ENCODE peak calls at places on chromosomes 4 and X, in five cellular contexts. One of them, this sample, is unnamed.

GRCh38 chrX:1212532-1212931 is at the start of gene CRLF2:
- DNase-seq in mesendoderm: no peak
- DNase-seq in tibial artery: no peak
- DNase-seq in iPS DF 6.9: no peak
- DNase-seq in SJSA1: no peak
- DNase-seq in this sample: no peak

GRCh38 chr4:111400736-111401135 is 744.5 kb upstream of the FAM241A start:
- DNase-seq in tibial artery: no peak
- DNase-seq in iPS DF 6.9: no peak
- DNase-seq in SJSA1: peak; percentile 31
- DNase-seq in mesendoderm: no peak
- DNase-seq in this sample: no peak

GRCh38 chrX:44580466-44580865 is 37.8 kb upstream of the FUNDC1 start:
- DNase-seq in tibial artery: no peak
- DNase-seq in mesendoderm: no peak
- DNase-seq in iPS DF 6.9: no peak
- DNase-seq in SJSA1: peak; percentile 31
- DNase-seq in this sample: no peak

GRCh38 chr4:1024882-1025552 is 13.6 kb downstream of the FGFRL1 start:
- DNase-seq in iPS DF 6.9: no peak
- DNase-seq in SJSA1: no peak
- DNase-seq in mesendoderm: no peak
- DNase-seq in tibial artery: no peak
- DNase-seq in this sample: no peak

GRCh38 chr4:71377561-71377960 is 38.7 kb downstream of the SLC4A4 start:
- DNase-seq in tibial artery: no peak
- DNase-seq in SJSA1: no peak
- DNase-seq in iPS DF 6.9: no peak
- DNase-seq in mesendoderm: no peak
- DNase-seq in this sample: no peak

GRCh38 chr4:114282937-114283336 is 303.5 kb upstream of the ARSJ start:
- DNase-seq in SJSA1: no peak
- DNase-seq in iPS DF 6.9: no peak
- DNase-seq in mesendoderm: no peak
- DNase-seq in tibial artery: no peak
- DNase-seq in this sample: no peak

GRCh38 chr4:7052923-7053715 is 9.9 kb downstream of the TADA2B start:
- DNase-seq in tibial artery: no peak
- DNase-seq in mesendoderm: no peak
- DNase-seq in SJSA1: no peak
- DNase-seq in iPS DF 6.9: no peak
- DNase-seq in this sample: peak; percentile 67

GRCh38 chr4:7371122-7371941 is 63.4 kb downstream of the PSAPL1 start:
- DNase-seq in SJSA1: no peak
- DNase-seq in tibial artery: no peak
- DNase-seq in iPS DF 6.9: no peak
- DNase-seq in mesendoderm: no peak
- DNase-seq in this sample: no peak

GRCh38 chr4:148239406-148239805 is 202.8 kb downstream of the NR3C2 start:
- DNase-seq in tibial artery: no peak
- DNase-seq in iPS DF 6.9: no peak
- DNase-seq in SJSA1: no peak
- DNase-seq in mesendoderm: no peak
- DNase-seq in this sample: no peak

GRCh38 chr4:120009731-120010130 is 56.9 kb downstream of the MAD2L1 start:
- DNase-seq in SJSA1: no peak
- DNase-seq in iPS DF 6.9: no peak
- DNase-seq in tibial artery: no peak
- DNase-seq in mesendoderm: no peak
- DNase-seq in this sample: no peak

GRCh38 chrX:118968031-118968430 is 6.4 kb upstream of the LONRF3 start:
- DNase-seq in mesendoderm: no peak
- DNase-seq in iPS DF 6.9: no peak
- DNase-seq in SJSA1: no peak
- DNase-seq in tibial artery: no peak
- DNase-seq in this sample: no peak

GRCh38 chr4:1449833-1450741 is 43.8 kb upstream of the NKX1-1 start:
- DNase-seq in iPS DF 6.9: no peak
- DNase-seq in mesendoderm: no peak
- DNase-seq in tibial artery: no peak
- DNase-seq in SJSA1: no peak
- DNase-seq in this sample: no peak

GRCh38 chr4:40916218-40916555 is 166.4 kb downstream of the NSUN7 start:
- DNase-seq in SJSA1: no peak
- DNase-seq in iPS DF 6.9: no peak
- DNase-seq in tibial artery: peak; percentile 69
- DNase-seq in mesendoderm: no peak
- DNase-seq in this sample: peak; percentile 78

GRCh38 chr4:108972613-108973283 is 209.9 kb upstream of the ETNPPL start:
- DNase-seq in tibial artery: no peak
- DNase-seq in mesendoderm: no peak
- DNase-seq in SJSA1: no peak
- DNase-seq in iPS DF 6.9: no peak
- DNase-seq in this sample: no peak

GRCh38 chr4:112075129-112075753 is 70.0 kb upstream of the FAM241A start:
- DNase-seq in SJSA1: peak; percentile 48
- DNase-seq in tibial artery: no peak
- DNase-seq in iPS DF 6.9: no peak
- DNase-seq in mesendoderm: peak; percentile 71
- DNase-seq in this sample: no peak

GRCh38 chrX:145817299-145817665 is 347 bp upstream of the SLITRK2 start:
- DNase-seq in mesendoderm: peak; percentile 48
- DNase-seq in iPS DF 6.9: no peak
- DNase-seq in SJSA1: no peak
- DNase-seq in tibial artery: no peak
- DNase-seq in this sample: no peak

GRCh38 chr4:5078015-5078414 is 26.7 kb downstream of the STK32B start:
- DNase-seq in iPS DF 6.9: no peak
- DNase-seq in tibial artery: no peak
- DNase-seq in mesendoderm: no peak
- DNase-seq in SJSA1: no peak
- DNase-seq in this sample: no peak

GRCh38 chr4:13530823-13531608 is 13.3 kb downstream of the NKX3-2 start:
- DNase-seq in SJSA1: no peak
- DNase-seq in tibial artery: no peak
- DNase-seq in iPS DF 6.9: no peak
- DNase-seq in mesendoderm: peak; percentile 81
- DNase-seq in this sample: no peak

GRCh38 chrX:52277666-52278065 is 91.2 kb upstream of the XAGE2 start:
- DNase-seq in tibial artery: no peak
- DNase-seq in SJSA1: no peak
- DNase-seq in iPS DF 6.9: no peak
- DNase-seq in mesendoderm: no peak
- DNase-seq in this sample: no peak

GRCh38 chr4:96102541-96103018 is 262.7 kb downstream of the PDHA2 start:
- DNase-seq in tibial artery: no peak
- DNase-seq in iPS DF 6.9: no peak
- DNase-seq in SJSA1: no peak
- DNase-seq in mesendoderm: peak; percentile 37
- DNase-seq in this sample: no peak

GRCh38 chr4:1204828-1205591 is 32.6 kb upstream of the SPON2 start:
- DNase-seq in SJSA1: no peak
- DNase-seq in iPS DF 6.9: no peak
- DNase-seq in tibial artery: peak; percentile 18
- DNase-seq in mesendoderm: no peak
- DNase-seq in this sample: peak; percentile 1

GRCh38 chrX:118862990-118863389 is 39.4 kb downstream of the ZCCHC12 start:
- DNase-seq in mesendoderm: no peak
- DNase-seq in iPS DF 6.9: no peak
- DNase-seq in tibial artery: no peak
- DNase-seq in SJSA1: no peak
- DNase-seq in this sample: no peak

GRCh38 chr4:107689912-107690587 is 30.0 kb downstream of the PAPSS1 start:
- DNase-seq in tibial artery: no peak
- DNase-seq in SJSA1: peak; percentile 55
- DNase-seq in mesendoderm: no peak
- DNase-seq in iPS DF 6.9: no peak
- DNase-seq in this sample: no peak

GRCh38 chr4:70714061-70714468 is 7.7 kb upstream of the RUFY3 start:
- DNase-seq in mesendoderm: peak; percentile 42
- DNase-seq in SJSA1: no peak
- DNase-seq in iPS DF 6.9: no peak
- DNase-seq in tibial artery: no peak
- DNase-seq in this sample: no peak

GRCh38 chrX:151899622-151900021 is 13.1 kb upstream of the MAGEA4 start:
- DNase-seq in iPS DF 6.9: no peak
- DNase-seq in mesendoderm: peak; percentile 48
- DNase-seq in SJSA1: no peak
- DNase-seq in tibial artery: no peak
- DNase-seq in this sample: no peak

GRCh38 chrX:50704987-50705386 is 109.0 kb downstream of the SHROOM4 start:
- DNase-seq in iPS DF 6.9: no peak
- DNase-seq in mesendoderm: no peak
- DNase-seq in tibial artery: no peak
- DNase-seq in SJSA1: no peak
- DNase-seq in this sample: no peak

GRCh38 chrX:50707955-50708694 is 105.9 kb downstream of the SHROOM4 start:
- DNase-seq in tibial artery: no peak
- DNase-seq in mesendoderm: no peak
- DNase-seq in iPS DF 6.9: no peak
- DNase-seq in SJSA1: no peak
- DNase-seq in this sample: no peak

GRCh38 chrX:50707376-50707775 is 106.6 kb downstream of the SHROOM4 start:
- DNase-seq in mesendoderm: no peak
- DNase-seq in SJSA1: no peak
- DNase-seq in iPS DF 6.9: no peak
- DNase-seq in tibial artery: no peak
- DNase-seq in this sample: no peak

GRCh38 chrX:50700921-50701320 is 113.1 kb downstream of the SHROOM4 start:
- DNase-seq in SJSA1: no peak
- DNase-seq in iPS DF 6.9: no peak
- DNase-seq in mesendoderm: peak; percentile 59
- DNase-seq in tibial artery: no peak
- DNase-seq in this sample: no peak

DNA sequence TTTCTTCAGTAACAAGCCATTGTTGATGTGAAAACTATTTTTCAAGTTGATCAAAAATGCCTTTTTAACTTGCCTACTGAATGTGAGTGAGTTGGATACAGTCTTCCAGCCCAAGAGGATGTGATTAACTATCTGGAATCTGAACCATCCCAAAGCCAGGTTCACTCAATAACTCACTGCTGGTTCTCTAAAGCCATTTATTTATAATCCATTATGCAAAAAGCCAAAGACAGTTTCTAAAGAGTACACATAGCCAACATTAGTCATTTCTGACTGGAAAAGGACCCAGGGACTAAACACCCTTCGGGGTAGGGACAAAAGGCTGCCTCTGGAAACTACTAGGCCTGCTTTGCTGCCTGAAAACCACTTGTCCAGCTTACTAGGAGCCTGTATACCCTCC is 109.6 kb downstream of the SHROOM4 start:
- DNase-seq in mesendoderm: no peak
- DNase-seq in SJSA1: no peak
- DNase-seq in iPS DF 6.9: no peak
- DNase-seq in tibial artery: no peak
- DNase-seq in this sample: no peak
- H3K4me1 ChIP-seq in mesendoderm: peaks cover 2% of the 10 kb centered on the region
- H3K4me1 ChIP-seq in SJSA1: peaks cover 65% of the 10 kb centered on the region
- H3K4me1 ChIP-seq in iPS DF 6.9: peaks cover 2% of the 10 kb centered on the region
- H3K4me1 ChIP-seq in tibial artery: peaks cover 5% of the 10 kb centered on the region
- H3K4me1 ChIP-seq in this sample: no peaks in the 10 kb centered on the region

GRCh38 chrX:154466036-154466435 is 8.0 kb downstream of the PLXNA3 start:
- DNase-seq in tibial artery: no peak
- DNase-seq in mesendoderm: no peak
- DNase-seq in SJSA1: no peak
- DNase-seq in iPS DF 6.9: no peak
- DNase-seq in this sample: no peak

GRCh38 chrX:154469114-154469513 is 10.0 kb downstream of the LAGE3 start:
- DNase-seq in SJSA1: no peak
- DNase-seq in tibial artery: no peak
- DNase-seq in iPS DF 6.9: no peak
- DNase-seq in mesendoderm: no peak
- DNase-seq in this sample: no peak

GRCh38 chrX:154466907-154467306 is 8.8 kb downstream of the PLXNA3 start:
- DNase-seq in SJSA1: no peak
- DNase-seq in tibial artery: no peak
- DNase-seq in mesendoderm: no peak
- DNase-seq in iPS DF 6.9: no peak
- DNase-seq in this sample: no peak

GRCh38 chrX:154468217-154468616 is 10.1 kb downstream of the PLXNA3 start:
- DNase-seq in iPS DF 6.9: no peak
- DNase-seq in mesendoderm: no peak
- DNase-seq in tibial artery: no peak
- DNase-seq in SJSA1: no peak
- DNase-seq in this sample: no peak

DNA sequence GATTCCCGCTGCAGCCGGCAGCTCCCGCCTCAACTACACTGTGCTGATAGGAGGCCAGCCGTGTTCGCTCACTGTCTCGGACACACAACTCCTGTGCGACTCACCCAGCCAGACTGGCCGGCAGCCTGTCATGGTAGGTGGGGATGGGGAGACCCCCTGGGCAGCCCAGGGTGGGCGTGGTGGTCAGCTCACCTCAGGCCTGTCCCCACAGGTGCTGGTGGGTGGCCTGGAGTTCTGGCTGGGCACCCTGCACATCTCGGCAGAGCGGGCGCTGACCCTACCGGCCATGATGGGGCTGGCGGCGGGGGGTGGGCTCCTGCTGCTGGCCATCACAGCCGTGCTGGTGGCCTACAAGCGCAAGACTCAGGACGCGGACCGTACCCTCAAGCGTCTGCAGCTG is 9.5 kb downstream of the PLXNA3 start:
- DNase-seq in mesendoderm: no peak
- DNase-seq in tibial artery: no peak
- DNase-seq in SJSA1: no peak
- DNase-seq in iPS DF 6.9: no peak
- DNase-seq in this sample: no peak
- H3K36me3 ChIP-seq in mesendoderm: no peaks in the 10 kb centered on the region
- H3K36me3 ChIP-seq in tibial artery: peaks cover 21% of the 10 kb centered on the region
- H3K36me3 ChIP-seq in SJSA1: no peaks in the 10 kb centered on the region
- H3K36me3 ChIP-seq in iPS DF 6.9: peaks cover 33% of the 10 kb centered on the region
- H3K36me3 ChIP-seq in this sample: no peaks in the 10 kb centered on the region

GRCh38 chrX:39689374-39690104 is 408.2 kb downstream of the BCOR start:
- DNase-seq in tibial artery: no peak
- DNase-seq in SJSA1: no peak
- DNase-seq in iPS DF 6.9: no peak
- DNase-seq in mesendoderm: peak; percentile 64
- DNase-seq in this sample: no peak
- H3K4me3 ChIP-seq in tibial artery: peak overlapping the region; percentile 60
- H3K4me3 ChIP-seq in SJSA1: peak overlapping the region; percentile 48
- H3K4me3 ChIP-seq in iPS DF 6.9: peak overlapping the region; percentile 60
- H3K4me3 ChIP-seq in mesendoderm: no peak overlapping the region
- H3K4me3 ChIP-seq in this sample: peak overlapping the region; percentile 53

GRCh38 chr4:173017802-173018201 is 150.8 kb upstream of the GALNT7 start:
- DNase-seq in tibial artery: no peak
- DNase-seq in iPS DF 6.9: no peak
- DNase-seq in SJSA1: no peak
- DNase-seq in mesendoderm: no peak
- DNase-seq in this sample: no peak

GRCh38 chr4:173013232-173013932 is 155.2 kb upstream of the GALNT7 start:
- DNase-seq in iPS DF 6.9: peak; percentile 55
- DNase-seq in SJSA1: peak; percentile 55
- DNase-seq in tibial artery: peak; percentile 31
- DNase-seq in mesendoderm: peak; percentile 61
- DNase-seq in this sample: no peak

GRCh38 chr4:173012608-173013007 is 156.0 kb upstream of the GALNT7 start:
- DNase-seq in iPS DF 6.9: no peak
- DNase-seq in SJSA1: no peak
- DNase-seq in mesendoderm: no peak
- DNase-seq in tibial artery: no peak
- DNase-seq in this sample: no peak

GRCh38 chr4:173014113-173014558 is 154.5 kb upstream of the GALNT7 start:
- DNase-seq in iPS DF 6.9: peak; percentile 68
- DNase-seq in tibial artery: no peak
- DNase-seq in mesendoderm: peak; percentile 93
- DNase-seq in SJSA1: no peak
- DNase-seq in this sample: no peak

GRCh38 chr4:173014836-173015235 is 153.8 kb upstream of the GALNT7 start:
- DNase-seq in SJSA1: no peak
- DNase-seq in mesendoderm: peak; percentile 81
- DNase-seq in tibial artery: no peak
- DNase-seq in iPS DF 6.9: no peak
- DNase-seq in this sample: no peak
- H3K4me1 ChIP-seq in SJSA1: no peaks in the 10 kb centered on the region
- H3K4me1 ChIP-seq in mesendoderm: peaks cover 2% of the 10 kb centered on the region
- H3K4me1 ChIP-seq in tibial artery: no peaks in the 10 kb centered on the region
- H3K4me1 ChIP-seq in iPS DF 6.9: no peaks in the 10 kb centered on the region
- H3K4me1 ChIP-seq in this sample: no peaks in the 10 kb centered on the region

This sample was measured in gastrocnemius medialis.